ENCODE peak calls at places on chromosomes 1 and 21, in eight cellular contexts. One of them, this sample, is unnamed.

GRCh38 chr1:2928733-2929325 is 92.4 kb upstream of the ACTRT2 start:
- DNase-seq in right atrium auricular region: no peak
- DNase-seq in cardiac muscle cell: no peak
- DNase-seq in PC-3: no peak
- DNase-seq in pancreas: no peak
- DNase-seq in fibroblast of lung: no peak
- DNase-seq in psoas muscle: no peak
- DNase-seq in heart left ventricle: no peak
- DNase-seq in this sample: no peak

GRCh38 chr1:60911980-60912692 is 170.2 kb upstream of the NFIA start:
- DNase-seq in right atrium auricular region: no peak
- DNase-seq in cardiac muscle cell: peak; percentile 44
- DNase-seq in PC-3: no peak
- DNase-seq in pancreas: no peak
- DNase-seq in fibroblast of lung: no peak
- DNase-seq in psoas muscle: peak; percentile 61
- DNase-seq in heart left ventricle: peak; percentile 70
- DNase-seq in this sample: no peak

GRCh38 chr1:100773444-100773843 is 53.9 kb downstream of the VCAM1 start:
- DNase-seq in right atrium auricular region: no peak
- DNase-seq in cardiac muscle cell: no peak
- DNase-seq in PC-3: no peak
- DNase-seq in pancreas: no peak
- DNase-seq in fibroblast of lung: no peak
- DNase-seq in psoas muscle: no peak
- DNase-seq in heart left ventricle: no peak
- DNase-seq in this sample: no peak

GRCh38 chr1:89660086-89660946 is 27.4 kb downstream of the LRRC8C start:
- DNase-seq in right atrium auricular region: no peak
- DNase-seq in cardiac muscle cell: no peak
- DNase-seq in PC-3: no peak
- DNase-seq in pancreas: no peak
- DNase-seq in fibroblast of lung: peak; percentile 25
- DNase-seq in psoas muscle: no peak
- DNase-seq in heart left ventricle: no peak
- DNase-seq in this sample: no peak

GRCh38 chr1:7171574-7171973 is 386.3 kb downstream of the CAMTA1 start:
- DNase-seq in right atrium auricular region: no peak
- DNase-seq in cardiac muscle cell: no peak
- DNase-seq in PC-3: no peak
- DNase-seq in pancreas: no peak
- DNase-seq in fibroblast of lung: no peak
- DNase-seq in psoas muscle: no peak
- DNase-seq in heart left ventricle: no peak
- DNase-seq in this sample: no peak

GRCh38 chr1:235304549-235305451 is 23.2 kb downstream of the ARID4B start:
- DNase-seq in right atrium auricular region: no peak
- DNase-seq in cardiac muscle cell: no peak
- DNase-seq in PC-3: no peak
- DNase-seq in pancreas: no peak
- DNase-seq in fibroblast of lung: peak; percentile 32
- DNase-seq in psoas muscle: no peak
- DNase-seq in heart left ventricle: no peak
- DNase-seq in this sample: no peak

GRCh38 chr1:79497193-79497773 is 490.8 kb upstream of the ADGRL4 start:
- DNase-seq in right atrium auricular region: no peak
- DNase-seq in cardiac muscle cell: peak; percentile 46
- DNase-seq in PC-3: peak; percentile 66
- DNase-seq in pancreas: no peak
- DNase-seq in fibroblast of lung: peak; percentile 29
- DNase-seq in psoas muscle: no peak
- DNase-seq in heart left ventricle: no peak
- DNase-seq in this sample: no peak

GRCh38 chr21:30257773-30258172 is 25.0 kb downstream of the KRTAP24-1 start:
- DNase-seq in right atrium auricular region: no peak
- DNase-seq in cardiac muscle cell: peak; percentile 62
- DNase-seq in PC-3: peak; percentile 79
- DNase-seq in pancreas: no peak
- DNase-seq in fibroblast of lung: no peak
- DNase-seq in psoas muscle: no peak
- DNase-seq in heart left ventricle: no peak
- DNase-seq in this sample: peak; percentile 27

GRCh38 chr1:202247837-202248795 is 54.5 kb downstream of the LGR6 start:
- DNase-seq in right atrium auricular region: no peak
- DNase-seq in cardiac muscle cell: no peak
- DNase-seq in PC-3: no peak
- DNase-seq in pancreas: no peak
- DNase-seq in fibroblast of lung: no peak
- DNase-seq in psoas muscle: no peak
- DNase-seq in heart left ventricle: no peak
- DNase-seq in this sample: peak; percentile 23

GRCh38 chr1:54273092-54273836 is 73.3 kb downstream of the MRPL37 start:
- DNase-seq in right atrium auricular region: peak; percentile 82
- DNase-seq in cardiac muscle cell: no peak
- DNase-seq in PC-3: no peak
- DNase-seq in pancreas: peak; percentile 51
- DNase-seq in fibroblast of lung: peak; percentile 92
- DNase-seq in psoas muscle: peak; percentile 78
- DNase-seq in heart left ventricle: no peak
- DNase-seq in this sample: no peak

GRCh38 chr1:22262583-22262982 is 119.7 kb upstream of the WNT4 start:
- DNase-seq in right atrium auricular region: no peak
- DNase-seq in cardiac muscle cell: no peak
- DNase-seq in PC-3: no peak
- DNase-seq in pancreas: peak; percentile 16
- DNase-seq in fibroblast of lung: no peak
- DNase-seq in psoas muscle: no peak
- DNase-seq in heart left ventricle: no peak
- DNase-seq in this sample: no peak

GRCh38 chr1:206438554-206438953 is 31.7 kb upstream of the IKBKE start:
- DNase-seq in right atrium auricular region: no peak
- DNase-seq in cardiac muscle cell: no peak
- DNase-seq in PC-3: no peak
- DNase-seq in pancreas: no peak
- DNase-seq in fibroblast of lung: no peak
- DNase-seq in psoas muscle: no peak
- DNase-seq in heart left ventricle: no peak
- DNase-seq in this sample: no peak

GRCh38 chr1:107138767-107139445 is 1.9 kb upstream of the NTNG1 start:
- DNase-seq in right atrium auricular region: no peak
- DNase-seq in cardiac muscle cell: no peak
- DNase-seq in PC-3: peak; percentile 85
- DNase-seq in pancreas: no peak
- DNase-seq in fibroblast of lung: peak; percentile 79
- DNase-seq in psoas muscle: no peak
- DNase-seq in heart left ventricle: no peak
- DNase-seq in this sample: no peak

GRCh38 chr1:205810448-205811157 is 2.4 kb downstream of the SLC41A1 start:
- DNase-seq in right atrium auricular region: no peak
- DNase-seq in cardiac muscle cell: peak; percentile 26
- DNase-seq in PC-3: peak; percentile 16
- DNase-seq in pancreas: no peak
- DNase-seq in fibroblast of lung: no peak
- DNase-seq in psoas muscle: no peak
- DNase-seq in heart left ventricle: no peak
- DNase-seq in this sample: peak; percentile 36

GRCh38 chr1:11498956-11499824 is 20.2 kb downstream of the DISP3 start:
- DNase-seq in right atrium auricular region: no peak
- DNase-seq in cardiac muscle cell: no peak
- DNase-seq in PC-3: no peak
- DNase-seq in pancreas: no peak
- DNase-seq in fibroblast of lung: no peak
- DNase-seq in psoas muscle: no peak
- DNase-seq in heart left ventricle: no peak
- DNase-seq in this sample: no peak

GRCh38 chr1:41005876-41006275 is 15.6 kb downstream of the SLFNL1 start:
- DNase-seq in right atrium auricular region: no peak
- DNase-seq in cardiac muscle cell: no peak
- DNase-seq in PC-3: no peak
- DNase-seq in pancreas: no peak
- DNase-seq in fibroblast of lung: peak; percentile 67
- DNase-seq in psoas muscle: no peak
- DNase-seq in heart left ventricle: no peak
- DNase-seq in this sample: no peak

GRCh38 chr21:38140192-38140905 is 116.4 kb upstream of the KCNJ15 start:
- DNase-seq in right atrium auricular region: no peak
- DNase-seq in cardiac muscle cell: no peak
- DNase-seq in PC-3: peak; percentile 30
- DNase-seq in pancreas: peak; percentile 8
- DNase-seq in fibroblast of lung: peak; percentile 25
- DNase-seq in psoas muscle: peak; percentile 52
- DNase-seq in heart left ventricle: peak; percentile 53
- DNase-seq in this sample: no peak

GRCh38 chr1:73639494-73639893 is 558.5 kb downstream of the LRRIQ3 start:
- DNase-seq in right atrium auricular region: no peak
- DNase-seq in cardiac muscle cell: no peak
- DNase-seq in PC-3: no peak
- DNase-seq in pancreas: no peak
- DNase-seq in fibroblast of lung: no peak
- DNase-seq in psoas muscle: no peak
- DNase-seq in heart left ventricle: no peak
- DNase-seq in this sample: no peak

GRCh38 chr1:160534823-160535605 is 12.0 kb upstream of the SLAMF6 start:
- DNase-seq in right atrium auricular region: no peak
- DNase-seq in cardiac muscle cell: no peak
- DNase-seq in PC-3: no peak
- DNase-seq in pancreas: no peak
- DNase-seq in fibroblast of lung: no peak
- DNase-seq in psoas muscle: no peak
- DNase-seq in heart left ventricle: no peak
- DNase-seq in this sample: no peak
- TF ChIP-seq CTCF in right atrium auricular region: no peak
- TF ChIP-seq CTCF in cardiac muscle cell: no peak
- TF ChIP-seq CTCF in PC-3: peak; percentile 32
- TF ChIP-seq CTCF in pancreas: no peak
- TF ChIP-seq CTCF in fibroblast of lung: no peak
- TF ChIP-seq CTCF in psoas muscle: no peak
- TF ChIP-seq CTCF in heart left ventricle: no peak
- TF ChIP-seq CTCF in this sample: no peak

GRCh38 chr1:59688976-59689375 is 125.8 kb upstream of the HOOK1 start:
- DNase-seq in right atrium auricular region: no peak
- DNase-seq in cardiac muscle cell: no peak
- DNase-seq in PC-3: no peak
- DNase-seq in pancreas: no peak
- DNase-seq in fibroblast of lung: no peak
- DNase-seq in psoas muscle: no peak
- DNase-seq in heart left ventricle: no peak
- DNase-seq in this sample: no peak
- H3K4me1 ChIP-seq in right atrium auricular region: no peaks in the 10 kb centered on the region
- H3K4me1 ChIP-seq in cardiac muscle cell: peaks cover 13% of the 10 kb centered on the region
- H3K4me1 ChIP-seq in PC-3: peaks cover 5% of the 10 kb centered on the region
- H3K4me1 ChIP-seq in pancreas: no peaks in the 10 kb centered on the region
- H3K4me1 ChIP-seq in fibroblast of lung: no peaks in the 10 kb centered on the region
- H3K4me1 ChIP-seq in psoas muscle: peaks cover 81% of the 10 kb centered on the region
- H3K4me1 ChIP-seq in heart left ventricle: peaks cover 22% of the 10 kb centered on the region
- H3K4me1 ChIP-seq in this sample: no peaks in the 10 kb centered on the region

GRCh38 chr1:30353637-30354036 is 369.7 kb downstream of the MATN1 start:
- DNase-seq in right atrium auricular region: no peak
- DNase-seq in cardiac muscle cell: peak; percentile 46
- DNase-seq in PC-3: peak; percentile 18
- DNase-seq in pancreas: no peak
- DNase-seq in fibroblast of lung: peak; percentile 10
- DNase-seq in psoas muscle: no peak
- DNase-seq in heart left ventricle: no peak
- DNase-seq in this sample: no peak
- TF ChIP-seq CTCF in right atrium auricular region: no peak
- TF ChIP-seq CTCF in cardiac muscle cell: peak; percentile 52
- TF ChIP-seq CTCF in PC-3: no peak
- TF ChIP-seq CTCF in pancreas: no peak
- TF ChIP-seq CTCF in fibroblast of lung: no peak
- TF ChIP-seq CTCF in psoas muscle: peak; percentile 22
- TF ChIP-seq CTCF in heart left ventricle: peak; percentile 42
- TF ChIP-seq CTCF in this sample: peak; percentile 20

GRCh38 chr1:110248746-110249145 is 38.6 kb downstream of the KCNC4 start:
- DNase-seq in right atrium auricular region: no peak
- DNase-seq in cardiac muscle cell: no peak
- DNase-seq in PC-3: no peak
- DNase-seq in pancreas: no peak
- DNase-seq in fibroblast of lung: no peak
- DNase-seq in psoas muscle: no peak
- DNase-seq in heart left ventricle: no peak
- DNase-seq in this sample: no peak
- H3K4me1 ChIP-seq in right atrium auricular region: no peaks in the 10 kb centered on the region
- H3K4me1 ChIP-seq in cardiac muscle cell: no peaks in the 10 kb centered on the region
- H3K4me1 ChIP-seq in PC-3: no peaks in the 10 kb centered on the region
- H3K4me1 ChIP-seq in pancreas: no peaks in the 10 kb centered on the region
- H3K4me1 ChIP-seq in fibroblast of lung: no peaks in the 10 kb centered on the region
- H3K4me1 ChIP-seq in psoas muscle: no peaks in the 10 kb centered on the region
- H3K4me1 ChIP-seq in heart left ventricle: no peaks in the 10 kb centered on the region
- H3K4me1 ChIP-seq in this sample: no peaks in the 10 kb centered on the region

DNA sequence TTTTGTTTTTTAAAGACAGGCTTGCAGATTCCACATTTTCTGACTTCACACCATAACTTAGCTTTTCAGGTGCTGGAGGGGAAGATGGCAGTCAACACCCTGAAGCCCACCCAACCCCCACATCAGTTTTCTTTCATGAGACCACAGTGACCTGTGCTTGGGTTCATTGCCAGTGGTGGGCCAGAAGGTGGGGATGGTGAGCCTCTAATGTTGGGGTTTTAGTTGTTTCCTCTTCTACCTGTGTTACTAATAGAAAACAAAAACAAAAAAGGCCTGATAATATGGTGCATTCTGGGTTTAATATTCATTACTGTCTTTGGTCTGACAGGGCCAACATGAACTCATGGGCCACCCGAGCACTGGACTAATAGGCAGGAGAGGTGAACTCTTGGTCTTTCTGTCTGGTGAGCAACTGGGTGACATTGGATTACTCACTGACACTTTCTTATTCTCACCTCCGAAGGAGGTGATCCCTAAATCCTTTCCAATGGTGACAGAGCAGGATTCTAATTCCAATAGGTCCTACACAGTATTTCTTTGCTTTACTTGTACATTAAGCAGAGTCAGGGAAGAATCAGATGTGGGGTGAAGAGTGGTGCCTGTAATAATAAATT is 132.8 kb downstream of the CLIC6 start:
- DNase-seq in right atrium auricular region: no peak
- DNase-seq in cardiac muscle cell: no peak
- DNase-seq in PC-3: peak; percentile 30
- DNase-seq in pancreas: no peak
- DNase-seq in fibroblast of lung: no peak
- DNase-seq in psoas muscle: no peak
- DNase-seq in heart left ventricle: no peak
- DNase-seq in this sample: no peak
- TF ChIP-seq CTCF in right atrium auricular region: no peak
- TF ChIP-seq CTCF in cardiac muscle cell: peak; percentile 45
- TF ChIP-seq CTCF in PC-3: peak; percentile 54
- TF ChIP-seq CTCF in pancreas: no peak
- TF ChIP-seq CTCF in fibroblast of lung: peak; percentile 44
- TF ChIP-seq CTCF in psoas muscle: no peak
- TF ChIP-seq CTCF in heart left ventricle: peak; percentile 21
- TF ChIP-seq CTCF in this sample: no peak

GRCh38 chr1:85328713-85329376 is 52.4 kb upstream of the BCL10 start:
- DNase-seq in right atrium auricular region: no peak
- DNase-seq in cardiac muscle cell: no peak
- DNase-seq in PC-3: peak; percentile 99
- DNase-seq in pancreas: no peak
- DNase-seq in fibroblast of lung: peak; percentile 100
- DNase-seq in psoas muscle: peak; percentile 33
- DNase-seq in heart left ventricle: no peak
- DNase-seq in this sample: peak; percentile 74
- H3K4me1 ChIP-seq in right atrium auricular region: no peaks in the 10 kb centered on the region
- H3K4me1 ChIP-seq in cardiac muscle cell: no peaks in the 10 kb centered on the region
- H3K4me1 ChIP-seq in PC-3: peaks cover 61% of the 10 kb centered on the region
- H3K4me1 ChIP-seq in pancreas: peaks cover 11% of the 10 kb centered on the region
- H3K4me1 ChIP-seq in fibroblast of lung: peaks cover 31% of the 10 kb centered on the region
- H3K4me1 ChIP-seq in psoas muscle: peaks cover 26% of the 10 kb centered on the region
- H3K4me1 ChIP-seq in heart left ventricle: peaks cover 36% of the 10 kb centered on the region
- H3K4me1 ChIP-seq in this sample: peaks cover 58% of the 10 kb centered on the region

This sample was measured in Caco-2.